ENCODE peak calls at places on chromosome 16, in seven cellular contexts. One of them, this sample, is unnamed.

GRCh38 chr16:8663192-8664089 is 11.0 kb upstream of the ABAT start:
- DNase-seq in NB4: peak
- DNase-seq in AG10803: no peak
- DNase-seq in K562: no peak
- DNase-seq in HFF-Myc: no peak
- DNase-seq in fibroblast of mammary gland: no peak
- DNase-seq in fibroblast of the aortic adventitia: no peak
- DNase-seq in this sample: no peak

GRCh38 chr16:48347191-48347860 is 37.9 kb downstream of the SIAH1 start:
- DNase-seq in NB4: peak
- DNase-seq in AG10803: no peak
- DNase-seq in K562: no peak
- DNase-seq in HFF-Myc: no peak
- DNase-seq in fibroblast of mammary gland: no peak
- DNase-seq in fibroblast of the aortic adventitia: no peak
- DNase-seq in this sample: no peak

GRCh38 chr16:56625140-56625942 is at the start of gene MT1E:
- DNase-seq in NB4: peak
- DNase-seq in AG10803: peak
- DNase-seq in K562: no peak
- DNase-seq in HFF-Myc: no peak
- DNase-seq in fibroblast of mammary gland: peak
- DNase-seq in fibroblast of the aortic adventitia: peak
- DNase-seq in this sample: peak

GRCh38 chr16:27190316-27190871 is 12.9 kb upstream of the KDM8 start:
- DNase-seq in NB4: no peak
- DNase-seq in AG10803: no peak
- DNase-seq in K562: no peak
- DNase-seq in HFF-Myc: no peak
- DNase-seq in fibroblast of mammary gland: no peak
- DNase-seq in fibroblast of the aortic adventitia: no peak
- DNase-seq in this sample: no peak

GRCh38 chr16:56355221-56355620 is 70.1 kb downstream of the AMFR start:
- DNase-seq in NB4: no peak
- DNase-seq in AG10803: no peak
- DNase-seq in K562: no peak
- DNase-seq in HFF-Myc: no peak
- DNase-seq in fibroblast of mammary gland: no peak
- DNase-seq in fibroblast of the aortic adventitia: no peak
- DNase-seq in this sample: no peak

GRCh38 chr16:49902908-49903307 is 47.0 kb upstream of the ZNF423 start:
- DNase-seq in NB4: no peak
- DNase-seq in AG10803: no peak
- DNase-seq in K562: no peak
- DNase-seq in HFF-Myc: no peak
- DNase-seq in fibroblast of mammary gland: no peak
- DNase-seq in fibroblast of the aortic adventitia: no peak
- DNase-seq in this sample: no peak

GRCh38 chr16:11329080-11329491 is 16.2 kb upstream of the RMI2 start:
- DNase-seq in NB4: no peak
- DNase-seq in AG10803: peak
- DNase-seq in K562: no peak
- DNase-seq in HFF-Myc: no peak
- DNase-seq in fibroblast of mammary gland: peak
- DNase-seq in fibroblast of the aortic adventitia: no peak
- DNase-seq in this sample: no peak

GRCh38 chr16:67024384-67024896 is 4.5 kb upstream of the CBFB start:
- DNase-seq in NB4: no peak
- DNase-seq in AG10803: no peak
- DNase-seq in K562: no peak
- DNase-seq in HFF-Myc: no peak
- DNase-seq in fibroblast of mammary gland: no peak
- DNase-seq in fibroblast of the aortic adventitia: no peak
- DNase-seq in this sample: peak

GRCh38 chr16:68658258-68658973 is 13.3 kb downstream of the CDH3 start:
- DNase-seq in NB4: no peak
- DNase-seq in AG10803: peak
- DNase-seq in K562: no peak
- DNase-seq in HFF-Myc: peak
- DNase-seq in fibroblast of mammary gland: peak
- DNase-seq in fibroblast of the aortic adventitia: peak
- DNase-seq in this sample: peak

GRCh38 chr16:13337482-13337881 is 436.1 kb downstream of the SHISA9 start:
- DNase-seq in NB4: no peak
- DNase-seq in AG10803: no peak
- DNase-seq in K562: no peak
- DNase-seq in HFF-Myc: no peak
- DNase-seq in fibroblast of mammary gland: no peak
- DNase-seq in fibroblast of the aortic adventitia: no peak
- DNase-seq in this sample: no peak

GRCh38 chr16:13332713-13333255 is 431.4 kb downstream of the SHISA9 start:
- DNase-seq in NB4: no peak
- DNase-seq in AG10803: no peak
- DNase-seq in K562: no peak
- DNase-seq in HFF-Myc: no peak
- DNase-seq in fibroblast of mammary gland: no peak
- DNase-seq in fibroblast of the aortic adventitia: no peak
- DNase-seq in this sample: no peak

GRCh38 chr16:13335894-13336293 is 434.5 kb downstream of the SHISA9 start:
- DNase-seq in NB4: no peak
- DNase-seq in AG10803: no peak
- DNase-seq in K562: no peak
- DNase-seq in HFF-Myc: no peak
- DNase-seq in fibroblast of mammary gland: no peak
- DNase-seq in fibroblast of the aortic adventitia: no peak
- DNase-seq in this sample: no peak

GRCh38 chr16:13333336-13333735 is 431.9 kb downstream of the SHISA9 start:
- DNase-seq in NB4: no peak
- DNase-seq in AG10803: no peak
- DNase-seq in K562: no peak
- DNase-seq in HFF-Myc: no peak
- DNase-seq in fibroblast of mammary gland: no peak
- DNase-seq in fibroblast of the aortic adventitia: no peak
- DNase-seq in this sample: peak

DNA sequence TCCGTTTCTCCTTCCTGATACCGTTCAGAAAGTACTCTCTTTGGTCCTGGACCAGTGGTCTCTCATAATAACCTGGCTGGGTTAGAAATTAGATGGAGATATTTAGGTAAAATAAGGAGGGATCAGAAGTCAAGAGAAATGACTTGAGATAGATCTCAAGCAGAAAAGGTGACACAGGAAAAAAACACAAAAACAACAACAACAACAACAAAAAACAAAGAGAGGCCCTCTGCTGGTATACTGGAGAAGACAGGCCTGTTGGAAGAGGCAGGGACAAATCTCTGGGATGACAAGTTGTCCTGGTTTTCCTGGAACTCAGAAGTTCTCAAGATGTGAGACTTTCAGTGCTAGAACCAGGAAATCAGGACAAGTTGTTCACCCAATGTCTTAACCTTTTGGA is 430.5 kb downstream of the SHISA9 start:
- DNase-seq in NB4: no peak
- DNase-seq in AG10803: no peak
- DNase-seq in K562: no peak
- DNase-seq in HFF-Myc: no peak
- DNase-seq in fibroblast of mammary gland: no peak
- DNase-seq in fibroblast of the aortic adventitia: no peak
- DNase-seq in this sample: no peak
- TF ChIP-seq CTCF in NB4: no peak
- TF ChIP-seq CTCF in AG10803: no peak
- TF ChIP-seq CTCF in K562: no peak
- TF ChIP-seq CTCF in HFF-Myc: no peak
- TF ChIP-seq CTCF in fibroblast of mammary gland: peak
- TF ChIP-seq CTCF in fibroblast of the aortic adventitia: no peak
- TF ChIP-seq CTCF in this sample: no peak

DNA sequence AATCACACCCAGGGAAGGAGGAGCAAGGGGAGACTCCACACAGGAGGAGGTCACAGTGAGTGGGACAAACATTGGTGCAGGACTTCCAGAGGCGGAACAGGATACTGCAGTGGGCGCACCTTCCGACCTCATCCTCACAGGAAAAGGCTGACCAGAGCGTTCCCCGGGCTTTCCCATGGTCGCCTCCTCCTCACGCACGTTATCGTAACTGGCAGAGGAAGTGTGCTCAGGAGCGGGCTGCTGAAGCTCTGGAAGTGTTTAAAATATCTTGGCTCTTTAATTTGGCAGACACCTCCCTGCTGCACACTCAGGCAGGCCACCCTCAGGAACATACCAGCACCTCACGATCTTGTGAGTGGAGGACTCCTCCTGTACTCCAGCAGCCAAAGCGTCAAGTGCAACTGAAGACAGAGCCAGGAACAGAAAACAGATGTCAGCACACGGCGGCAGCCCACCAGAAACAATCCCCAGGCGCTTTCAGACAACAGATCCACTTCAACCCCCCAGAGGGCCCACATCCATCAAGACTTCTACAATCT is 17.5 kb downstream of the FANCA start:
- DNase-seq in NB4: no peak
- DNase-seq in AG10803: no peak
- DNase-seq in K562: no peak
- DNase-seq in HFF-Myc: no peak
- DNase-seq in fibroblast of mammary gland: no peak
- DNase-seq in fibroblast of the aortic adventitia: no peak
- DNase-seq in this sample: no peak
- H3K4me3 ChIP-seq in NB4: no peak
- H3K4me3 ChIP-seq in AG10803: no peak
- H3K4me3 ChIP-seq in K562: no peak
- H3K4me3 ChIP-seq in HFF-Myc: no peak
- H3K4me3 ChIP-seq in fibroblast of mammary gland: no peak
- H3K4me3 ChIP-seq in fibroblast of the aortic adventitia: no peak
- H3K4me3 ChIP-seq in this sample: no peak

GRCh38 chr16:19116711-19117449 is 3.1 kb downstream of the ITPRIPL2 start:
- DNase-seq in NB4: peak
- DNase-seq in AG10803: peak
- DNase-seq in K562: no peak
- DNase-seq in HFF-Myc: no peak
- DNase-seq in fibroblast of mammary gland: peak
- DNase-seq in fibroblast of the aortic adventitia: no peak
- DNase-seq in this sample: no peak

GRCh38 chr16:19114359-19115147 is 789 bp downstream of the ITPRIPL2 start:
- DNase-seq in NB4: no peak
- DNase-seq in AG10803: peak
- DNase-seq in K562: no peak
- DNase-seq in HFF-Myc: no peak
- DNase-seq in fibroblast of mammary gland: peak
- DNase-seq in fibroblast of the aortic adventitia: peak
- DNase-seq in this sample: peak

GRCh38 chr16:19113577-19114358 is at the start of gene ITPRIPL2:
- DNase-seq in NB4: peak
- DNase-seq in AG10803: peak
- DNase-seq in K562: peak
- DNase-seq in HFF-Myc: peak
- DNase-seq in fibroblast of mammary gland: peak
- DNase-seq in fibroblast of the aortic adventitia: peak
- DNase-seq in this sample: peak

GRCh38 chr16:19118938-19119431 is 5.2 kb downstream of the ITPRIPL2 start:
- DNase-seq in NB4: peak
- DNase-seq in AG10803: peak
- DNase-seq in K562: peak
- DNase-seq in HFF-Myc: no peak
- DNase-seq in fibroblast of mammary gland: peak
- DNase-seq in fibroblast of the aortic adventitia: peak
- DNase-seq in this sample: peak

DNA sequence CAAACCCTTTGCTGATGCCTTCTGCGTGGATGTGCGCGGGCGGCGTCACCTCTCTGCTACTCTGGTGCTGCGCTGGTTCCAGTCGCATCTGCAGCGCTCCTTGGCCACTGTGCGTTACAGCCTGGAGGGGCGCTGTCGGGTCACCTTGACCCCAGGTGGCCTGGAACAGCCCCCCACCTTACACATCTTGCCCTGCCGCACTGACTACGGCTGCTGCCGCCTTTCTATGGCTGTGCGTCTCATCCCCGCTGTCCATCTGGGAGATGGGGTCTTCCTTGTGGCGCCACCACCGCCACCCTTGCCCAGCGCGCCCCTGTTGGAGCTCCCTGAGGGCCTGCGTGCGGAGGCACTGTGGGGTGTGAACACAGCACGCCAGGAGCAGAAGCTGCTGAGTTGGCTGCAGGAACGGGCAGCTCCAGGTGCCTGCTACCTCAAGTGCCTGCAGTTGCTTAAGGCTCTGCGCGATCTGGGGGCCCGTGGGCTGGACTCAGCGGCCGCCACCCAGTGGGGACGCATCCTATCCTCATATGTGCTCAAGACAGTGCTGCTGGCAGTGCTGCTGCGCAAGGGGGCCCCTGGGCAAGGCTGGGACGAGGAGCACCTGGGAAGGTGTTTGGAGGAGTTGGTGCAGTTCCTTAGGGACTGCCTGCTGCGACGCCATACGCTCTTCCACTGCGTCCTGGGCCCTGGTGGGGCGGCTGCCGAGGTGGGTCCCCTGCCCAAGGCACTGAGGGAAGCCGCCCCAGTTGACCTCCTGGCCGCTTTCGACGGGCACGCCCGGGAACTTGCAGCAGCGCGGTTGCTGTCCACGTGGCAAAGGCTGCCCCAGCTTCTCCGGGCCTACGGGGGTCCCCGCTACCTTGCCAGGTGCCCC is 1.6 kb downstream of the ITPRIPL2 start:
- DNase-seq in NB4: no peak
- DNase-seq in AG10803: no peak
- DNase-seq in K562: no peak
- DNase-seq in HFF-Myc: no peak
- DNase-seq in fibroblast of mammary gland: peak
- DNase-seq in fibroblast of the aortic adventitia: no peak
- DNase-seq in this sample: no peak
- TF ChIP-seq CTCF in NB4: no peak
- TF ChIP-seq CTCF in AG10803: peak
- TF ChIP-seq CTCF in K562: no peak
- TF ChIP-seq CTCF in HFF-Myc: peak
- TF ChIP-seq CTCF in fibroblast of mammary gland: peak
- TF ChIP-seq CTCF in fibroblast of the aortic adventitia: peak
- TF ChIP-seq CTCF in this sample: no peak

DNA sequence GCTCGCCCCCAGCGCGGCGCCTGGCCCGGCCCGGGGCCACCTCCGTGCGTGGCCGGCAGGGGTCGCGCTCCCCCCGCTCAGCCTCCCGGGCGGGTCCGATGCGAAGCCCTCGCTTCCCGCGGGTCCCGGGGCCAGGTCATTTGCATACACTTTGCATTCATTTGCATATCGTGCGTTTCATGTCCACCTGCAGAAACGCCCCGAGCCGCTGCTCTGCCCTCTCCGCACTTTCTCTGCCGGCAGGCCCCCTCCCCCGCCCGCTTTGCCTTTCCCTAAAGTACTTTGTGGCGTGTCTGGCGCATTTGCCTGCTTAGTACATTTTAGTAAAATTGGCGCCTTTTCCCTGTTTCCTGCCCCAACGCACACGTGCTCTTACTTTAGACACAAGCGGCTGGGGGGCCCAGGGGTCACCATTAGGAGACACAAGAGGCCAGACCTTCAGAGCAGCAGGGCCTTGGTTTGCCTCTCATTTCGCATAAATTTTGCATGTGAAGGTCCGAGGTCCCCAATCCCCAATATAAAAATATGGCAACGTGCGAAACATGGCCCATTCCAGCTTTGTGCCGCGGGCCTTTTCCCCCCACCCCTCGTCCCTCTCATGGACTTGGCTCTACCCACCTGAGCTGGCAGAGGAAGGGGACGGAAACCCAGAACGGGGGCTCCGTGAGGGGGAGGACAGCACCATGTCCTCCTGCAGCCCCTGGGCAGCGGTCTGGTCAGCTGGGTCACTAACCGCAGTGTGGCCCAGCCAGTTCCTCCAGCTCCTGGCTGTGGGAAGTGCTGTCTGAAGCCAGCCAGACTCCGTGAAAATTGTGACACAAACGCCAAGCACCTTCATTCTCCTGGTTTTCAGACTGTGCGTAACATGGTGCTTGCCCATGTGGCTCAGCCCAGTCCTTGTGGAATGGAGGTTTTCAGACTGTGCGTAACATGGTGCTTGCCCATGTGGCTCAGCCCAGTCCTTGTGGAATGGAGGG is 34.8 kb downstream of the CBFA2T3 start:
- DNase-seq in NB4: peak
- DNase-seq in AG10803: no peak
- DNase-seq in K562: no peak
- DNase-seq in HFF-Myc: no peak
- DNase-seq in fibroblast of mammary gland: no peak
- DNase-seq in fibroblast of the aortic adventitia: no peak
- DNase-seq in this sample: peak
- H3K4me3 ChIP-seq in NB4: no peak
- H3K4me3 ChIP-seq in AG10803: no peak
- H3K4me3 ChIP-seq in K562: no peak
- H3K4me3 ChIP-seq in HFF-Myc: no peak
- H3K4me3 ChIP-seq in fibroblast of mammary gland: no peak
- H3K4me3 ChIP-seq in fibroblast of the aortic adventitia: no peak
- H3K4me3 ChIP-seq in this sample: no peak